ENCODE peak calls at places on chromosomes 11 and 22, in five cellular contexts. M, E, T, D and W are unnamed samples. For H3K9me2, the result is how much of the 10 kb centered on the place peaks cover.

GRCh38 chr11:9529333-9529648 is 44.2 kb upstream of the WEE1 start:
- DNase-seq in M (no peak), E (no peak), T (no peak), D (peak), W (no peak)

GRCh38 chr11:2684581-2684980 is 15.2 kb downstream of the KCNQ1OT1 start:
- DNase-seq in M (no peak), E (no peak), T (no peak), D (no peak), W (no peak)

GRCh38 chr11:1445741-1446445 is 40.7 kb downstream of the MOB2 start:
- DNase-seq in M (no peak), E (no peak), T (no peak), D (no peak), W (peak)

GRCh38 chr11:93717501-93717900 is 23.8 kb downstream of the TAF1D start:
- DNase-seq in M (no peak), E (no peak), T (no peak), D (no peak), W (no peak)

GRCh38 chr11:69634590-69634989 is 6.4 kb upstream of the CCND1 start:
- DNase-seq in M (no peak), E (no peak), T (no peak), D (no peak), W (no peak)

GRCh38 chr11:130103296-130103814 is 33.7 kb downstream of the APLP2 start:
- DNase-seq in M (no peak), E (no peak), T (peak), D (peak), W (peak)

GRCh38 chr11:130666781-130667251 is 218.4 kb downstream of the ADAMTS15 start:
- DNase-seq in M (no peak), E (no peak), T (no peak), D (no peak), W (peak)

GRCh38 chr22:46445771-46446485 is 91.5 kb downstream of the CELSR1 start:
- DNase-seq in M (no peak), E (no peak), T (no peak), D (no peak), W (no peak)

GRCh38 chr11:63910605-63911195 is 6.3 kb downstream of the RCOR2 start:
- DNase-seq in M (no peak), E (no peak), T (no peak), D (peak), W (no peak)

GRCh38 chr11:103228807-103229206 is 119.6 kb downstream of the DYNC2H1 start:
- DNase-seq in M (no peak), E (no peak), T (no peak), D (no peak), W (no peak)

GRCh38 chr11:2306971-2307732 is 5.3 kb downstream of the TSPAN32 start:
- DNase-seq in M (no peak), E (no peak), T (no peak), D (peak), W (no peak)

GRCh38 chr11:10742460-10743208 is 8.4 kb upstream of the CTR9 start:
- DNase-seq in M (no peak), E (no peak), T (peak), D (peak), W (peak)

GRCh38 chr11:27242591-27242990 is 120.4 kb downstream of the CCDC34 start:
- DNase-seq in M (no peak), E (peak), T (no peak), D (no peak), W (no peak)

GRCh38 chr11:57480409-57481137 is 20.2 kb downstream of the RTN4RL2 start:
- DNase-seq in M (peak), E (peak), T (peak), D (peak), W (peak)

GRCh38 chr11:61955031-61955415 is 4.9 kb downstream of the BEST1 start:
- DNase-seq in M (no peak), E (no peak), T (peak), D (no peak), W (no peak)

GRCh38 chr11:70007796-70008195 is 70.3 kb upstream of the ANO1 start:
- DNase-seq in M (no peak), E (no peak), T (no peak), D (no peak), W (no peak)

GRCh38 chr22:37260939-37261338 is 16.9 kb upstream of the RAC2 start:
- DNase-seq in M (peak), E (peak), T (peak), D (peak), W (peak)

GRCh38 chr11:122852071-122852831 is 14.0 kb downstream of the CRTAM start:
- DNase-seq in M (no peak), E (no peak), T (no peak), D (no peak), W (peak)

GRCh38 chr11:36945384-36945783 is 347.3 kb upstream of the RAG2 start:
- DNase-seq in M (peak), E (no peak), T (peak), D (peak), W (peak)

GRCh38 chr11:123273616-123274015 is 78.6 kb upstream of the CLMP start:
- DNase-seq in M (no peak), E (no peak), T (no peak), D (no peak), W (no peak)

GRCh38 chr11:66231561-66231960 is 36.9 kb upstream of the RAB1B start:
- DNase-seq in M (no peak), E (no peak), T (no peak), D (no peak), W (no peak)

GRCh38 chr11:62882428-62882742 is 1.7 kb downstream of the SLC3A2 start:
- DNase-seq in M (no peak), E (no peak), T (no peak), D (no peak), W (no peak)

GRCh38 chr11:69957849-69958248 is 120.3 kb upstream of the ANO1 start:
- DNase-seq in M (no peak), E (no peak), T (no peak), D (no peak), W (no peak)

GRCh38 chr22:17260950-17261349 is 41.7 kb upstream of the ADA2 start:
- DNase-seq in M (no peak), E (no peak), T (peak), D (no peak), W (no peak)

GRCh38 chr11:1546077-1546535 is 26.0 kb downstream of the DUSP8 start:
- DNase-seq in M (no peak), E (no peak), T (peak), D (no peak), W (no peak)

GRCh38 chr11:126416542-126417090 is 61.1 kb downstream of the ST3GAL4 start:
- DNase-seq in M (peak), E (peak), T (peak), D (peak), W (no peak)

GRCh38 chr22:47292546-47293320 is 530.3 kb downstream of the TBC1D22A start:
- DNase-seq in M (no peak), E (no peak), T (no peak), D (no peak), W (no peak)

GRCh38 chr11:4025957-4026324 is 68.7 kb upstream of the RRM1 start:
- DNase-seq in M (no peak), E (no peak), T (no peak), D (peak), W (no peak)

GRCh38 chr22:50671641-50672040 is 982 bp upstream of the SHANK3 start:
- DNase-seq in M (no peak), E (no peak), T (peak), D (no peak), W (no peak)

GRCh38 chr11:1008001-1008400 is 28.5 kb downstream of the MUC6 start:
- DNase-seq in M (no peak), E (no peak), T (no peak), D (no peak), W (no peak)

GRCh38 chr11:113690619-113691569 is 15.2 kb downstream of the TMPRSS5 start:
- DNase-seq in M (peak), E (no peak), T (peak), D (peak), W (peak)

GRCh38 chr22:41654322-41654721 is 33.2 kb downstream of the XRCC6 start:
- DNase-seq in M (no peak), E (peak), T (no peak), D (no peak), W (no peak)
- H3K9me2 ChIP-seq in M (under half), E (under half), T (under half), D (under half), W (under half)

DNA sequence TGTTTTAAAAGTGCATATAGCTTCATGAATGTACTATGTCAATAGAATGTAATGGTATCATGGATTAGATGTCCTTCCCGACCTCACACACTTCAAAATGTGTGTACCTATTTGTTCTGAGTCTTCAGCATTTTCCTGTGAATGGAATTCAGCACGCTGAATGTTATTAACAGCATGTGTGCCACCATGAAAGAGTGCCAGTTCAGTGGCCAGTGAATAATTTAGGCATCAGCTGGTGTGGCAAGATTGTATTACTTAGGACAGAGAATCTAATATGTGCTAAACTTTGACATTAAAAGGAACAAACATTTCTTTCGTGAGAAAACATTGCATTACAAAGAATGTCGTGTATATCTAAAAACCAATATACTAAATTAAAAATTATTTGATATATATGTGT is 46.4 kb downstream of the HIPK3 start:
- DNase-seq in M (no peak), E (no peak), T (no peak), D (no peak), W (no peak)
- H2AFZ ChIP-seq in M (no peak), E (no peak), T (no peak), D (no peak), W (no peak)

GRCh38 chr11:132894598-132894997 is 637.7 kb downstream of the OPCML start:
- DNase-seq in M (no peak), E (no peak), T (peak), D (no peak), W (no peak)

GRCh38 chr11:132901638-132902610 is 630.4 kb downstream of the OPCML start:
- DNase-seq in M (no peak), E (no peak), T (no peak), D (no peak), W (no peak)

GRCh38 chr11:132895340-132895739 is 637.0 kb downstream of the OPCML start:
- DNase-seq in M (no peak), E (no peak), T (peak), D (no peak), W (no peak)

DNA sequence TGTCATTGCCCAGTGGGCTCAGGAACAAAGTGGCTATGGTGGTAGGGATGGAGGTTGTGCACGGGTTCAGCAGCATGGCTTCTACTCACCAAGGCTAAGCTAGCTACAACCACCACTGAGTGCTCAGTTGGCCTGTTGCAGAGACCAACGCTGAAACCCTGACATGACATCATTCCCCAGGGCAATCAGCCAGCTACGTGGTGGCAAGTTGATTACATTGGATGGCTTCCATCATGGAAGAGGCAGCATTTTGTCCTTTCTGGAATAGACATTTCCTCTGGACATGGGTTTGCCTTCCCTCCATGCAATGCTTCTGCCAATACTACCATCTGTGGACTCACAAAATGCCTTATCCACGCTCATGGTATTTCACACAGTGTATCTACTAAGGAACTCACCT is 634.3 kb downstream of the OPCML start:
- DNase-seq in M (no peak), E (no peak), T (no peak), D (no peak), W (no peak)
- H3K9me2 ChIP-seq in M (under half), E (under half), T (under half), D (under half), W (under half)

GRCh38 chr11:19805827-19806226 is 93.2 kb downstream of the NAV2 start:
- DNase-seq in M (no peak), E (no peak), T (no peak), D (no peak), W (no peak)

GRCh38 chr11:19805346-19805745 is 92.7 kb downstream of the NAV2 start:
- DNase-seq in M (no peak), E (no peak), T (no peak), D (no peak), W (no peak)

GRCh38 chr11:19800714-19801519 is 88.3 kb downstream of the NAV2 start:
- DNase-seq in M (no peak), E (no peak), T (no peak), D (no peak), W (peak)

GRCh38 chr11:19802773-19803293 is 90.2 kb downstream of the NAV2 start:
- DNase-seq in M (no peak), E (no peak), T (no peak), D (no peak), W (no peak)

GRCh38 chr11:19803506-19803998 is 90.9 kb downstream of the NAV2 start:
- DNase-seq in M (no peak), E (no peak), T (peak), D (no peak), W (peak)
- H2AFZ ChIP-seq in M (no peak), E (no peak), T (no peak), D (no peak), W (no peak)

GRCh38 chr11:132898676-132899075 is 633.6 kb downstream of the OPCML start:
- DNase-seq in M (no peak), E (no peak), T (no peak), D (no peak), W (no peak)
- H3K9me2 ChIP-seq in M (under half), E (under half), T (under half), D (under half), W (under half)

GRCh38 chr11:108853864-108854263 is 189.0 kb downstream of the DDX10 start:
- DNase-seq in M (peak), E (peak), T (no peak), D (no peak), W (no peak)
- H2AFZ ChIP-seq in M (peak), E (peak), T (no peak), D (peak), W (no peak)

DNA sequence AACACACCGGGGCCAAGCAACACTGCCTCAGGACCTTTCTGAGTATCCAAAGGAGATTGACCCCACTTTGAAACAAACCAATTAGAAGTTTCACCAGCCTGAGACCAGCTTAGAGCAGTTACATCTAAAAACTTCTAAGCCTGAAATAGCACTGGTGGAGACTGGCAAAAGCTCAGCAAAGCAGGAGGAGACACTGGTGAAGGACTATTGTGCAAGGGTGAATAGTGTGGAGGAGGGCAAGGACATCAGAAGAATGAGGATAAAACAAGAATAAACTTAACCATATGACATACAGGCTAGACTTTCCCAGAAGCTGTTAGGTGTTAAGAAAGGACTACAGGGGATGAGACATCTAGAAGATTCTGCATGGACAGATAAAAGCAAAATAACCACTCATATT is 152.4 kb downstream of the FCHSD2 start:
- DNase-seq in M (no peak), E (no peak), T (no peak), D (no peak), W (no peak)
- H3K9me2 ChIP-seq in M (under half), E (under half), T (under half), D (under half), W (under half)

GRCh38 chr11:35418282-35418846 is 994 bp downstream of the SLC1A2 start:
- DNase-seq in M (no peak), E (no peak), T (peak), D (peak), W (no peak)
- H2AFZ ChIP-seq in M (no peak), E (peak), T (peak), D (no peak), W (peak)

GRCh38 chr11:120222916-120223315 is 12.1 kb downstream of the OAF start:
- DNase-seq in M (no peak), E (no peak), T (no peak), D (no peak), W (no peak)

GRCh38 chr11:120219935-120220746 is 9.3 kb downstream of the OAF start:
- DNase-seq in M (no peak), E (no peak), T (no peak), D (no peak), W (no peak)

GRCh38 chr11:120219157-120219934 is 8.5 kb downstream of the OAF start:
- DNase-seq in M (no peak), E (no peak), T (no peak), D (no peak), W (no peak)

GRCh38 chr11:120220747-120221037 is 9.9 kb downstream of the OAF start:
- DNase-seq in M (no peak), E (no peak), T (no peak), D (no peak), W (no peak)

GRCh38 chr11:120221115-120221752 is 10.4 kb downstream of the OAF start:
- DNase-seq in M (no peak), E (no peak), T (peak), D (no peak), W (peak)
- H3K9me2 ChIP-seq in M (under half), E (under half), T (under half), D (under half), W (under half)

DNA sequence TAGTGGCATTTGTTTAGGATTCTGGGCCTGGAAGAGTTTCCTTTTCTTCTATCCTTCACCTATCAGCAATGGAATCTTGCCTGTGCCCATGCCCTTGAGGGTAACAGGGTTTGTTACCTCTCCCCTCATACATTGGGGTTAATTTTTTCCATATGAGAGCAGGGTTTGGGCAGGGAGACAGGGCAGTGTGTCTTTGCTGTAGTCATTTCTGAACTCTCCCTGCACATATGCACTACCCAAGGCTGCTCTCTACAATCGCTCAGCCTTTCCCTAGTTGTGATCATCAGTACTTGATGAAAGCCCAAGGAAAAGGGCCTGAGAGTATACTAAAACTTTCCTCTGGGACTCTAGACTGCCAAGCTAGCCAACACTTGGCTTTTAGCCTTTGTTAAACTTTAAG is 95.7 kb downstream of the LRRC32 start:
- DNase-seq in M (no peak), E (no peak), T (no peak), D (no peak), W (no peak)
- H2AFZ ChIP-seq in M (no peak), E (no peak), T (no peak), D (no peak), W (no peak)